ENCODE peak calls at places on chromosomes 4 and X, in nine cellular contexts. I, T, G, M, W, Y, R, Z and S are unnamed samples.

GRCh38 chr4:126790633-126791032 is 842.1 kb upstream of the INTU start:
- DNase-seq in Y (no peak), R (no peak), Z (no peak), W (no peak), I (no peak), M (no peak), G (no peak), T (no peak), S (no peak)

GRCh38 chr4:125243835-125244397 is 70.8 kb upstream of the FAT4 start:
- DNase-seq in W (no peak), R (no peak), M (no peak), T (no peak), Z (no peak), Y (no peak), G (no peak), I (no peak), S (no peak)

GRCh38 chrX:96906741-96907140 is 23.0 kb downstream of the RPA4 start:
- DNase-seq in Y (no peak), R (no peak), W (no peak), T (no peak), Z (no peak), G (no peak), M (no peak), I (no peak), S (no peak)

GRCh38 chrX:44975666-44976263 is 102.8 kb downstream of the KDM6A start:
- DNase-seq in I (no peak), W (no peak), Z (no peak), T (no peak), M (no peak), G (no peak), R (no peak), Y (peak; percentile 25), S (no peak)

GRCh38 chr4:2829933-2830451 is 13.7 kb upstream of the ADD1 start:
- DNase-seq in Z (no peak), G (no peak), W (no peak), I (no peak), T (peak; percentile 73), M (peak; percentile 45), R (peak; percentile 3), Y (no peak), S (peak; percentile 72)

GRCh38 chr4:41150401-41150800 is 63.9 kb downstream of the APBB2 start:
- DNase-seq in M (no peak), R (no peak), I (no peak), G (no peak), T (no peak), W (no peak), Y (no peak), Z (no peak), S (no peak)

GRCh38 chr4:492412-492811 is 6.5 kb downstream of the ZNF721 start:
- DNase-seq in T (no peak), Y (no peak), G (no peak), Z (no peak), I (no peak), M (no peak), W (no peak), R (no peak), S (no peak)

GRCh38 chrX:19698125-19698524 is 182.8 kb upstream of the MAP3K15 start:
- DNase-seq in Y (peak; percentile 75), Z (peak; percentile 36), G (peak; percentile 20), W (peak; percentile 18), I (no peak), M (no peak), R (no peak), T (no peak), S (no peak)

GRCh38 chrX:71253253-71254091 is 468 bp downstream of the ZMYM3 start:
- DNase-seq in M (no peak), I (peak; percentile 46), R (peak; percentile 50), Y (peak; percentile 20), T (peak; percentile 81), G (no peak), W (peak; percentile 20), Z (no peak), S (no peak)

GRCh38 chr4:79227896-79228295 is 98.0 kb downstream of the NAA11 start:
- DNase-seq in M (no peak), R (peak; percentile 20), W (peak; percentile 58), Z (no peak), I (no peak), T (no peak), Y (no peak), G (no peak), S (peak; percentile 65)

GRCh38 chrX:109714340-109714958 is 18.6 kb downstream of the ACSL4 start:
- DNase-seq in G (no peak), R (no peak), M (no peak), W (no peak), T (no peak), Y (peak; percentile 61), I (no peak), Z (no peak), S (no peak)

GRCh38 chr4:124111922-124112321 is 600.6 kb downstream of the ANKRD50 start:
- DNase-seq in M (no peak), R (no peak), T (no peak), Z (no peak), G (no peak), I (peak; percentile 7), W (no peak), Y (peak; percentile 69), S (no peak)

GRCh38 chrX:21932277-21932996 is 8.1 kb upstream of the SMS start:
- DNase-seq in T (no peak), G (peak; percentile 72), Y (peak; percentile 91), W (no peak), Z (no peak), M (no peak), I (no peak), R (peak; percentile 21), S (no peak)

GRCh38 chr4:146269228-146269653 is 54.9 kb downstream of the REELD1 start:
- DNase-seq in W (no peak), I (peak; percentile 41), R (no peak), Y (no peak), T (no peak), Z (no peak), M (no peak), G (no peak), S (no peak)

GRCh38 chr4:145406970-145407369 is 74.7 kb upstream of the SMAD1 start:
- DNase-seq in Y (no peak), M (no peak), Z (no peak), T (no peak), I (no peak), G (no peak), R (no peak), W (no peak), S (no peak)

GRCh38 chr4:78483811-78484210 is 67.8 kb upstream of the ANXA3 start:
- DNase-seq in R (no peak), G (no peak), M (no peak), Y (no peak), Z (no peak), T (no peak), W (no peak), I (no peak), S (no peak)

GRCh38 chrX:68686684-68687045 is 39.2 kb downstream of the STARD8 start:
- DNase-seq in M (no peak), I (peak; percentile 17), G (no peak), Z (no peak), R (no peak), Y (no peak), T (no peak), W (peak; percentile 37), S (no peak)

GRCh38 chrX:35098419-35098818 is 155.8 kb downstream of the FAM47B start:
- DNase-seq in W (no peak), G (no peak), M (no peak), R (no peak), T (no peak), Y (peak; percentile 4), Z (no peak), I (no peak), S (no peak)
- TF ChIP-seq CTCF in W (peak; percentile 15), G (no peak), M (no peak), R (no peak), T (no peak), Y (no peak), Z (no peak), I (no peak), S (no peak)

GRCh38 chr4:162560073-162560472 is 396.3 kb upstream of the FSTL5 start:
- DNase-seq in T (no peak), Y (peak; percentile 24), W (no peak), R (no peak), Z (no peak), M (no peak), G (no peak), I (no peak), S (no peak)
- TF ChIP-seq CTCF in T (no peak), Y (no peak), W (no peak), R (no peak), Z (no peak), M (no peak), G (no peak), I (no peak), S (no peak)

GRCh38 chrX:140817943-140818342 is 108.4 kb downstream of the LINC00632 start:
- DNase-seq in T (no peak), Y (peak; percentile 51), R (no peak), Z (no peak), I (peak; percentile 1), M (no peak), G (no peak), W (no peak), S (no peak)
- TF ChIP-seq CTCF in T (peak; percentile 42), Y (peak; percentile 58), R (peak; percentile 36), Z (peak; percentile 2), I (no peak), M (peak; percentile 66), G (peak; percentile 50), W (peak; percentile 38), S (peak; percentile 19)

DNA sequence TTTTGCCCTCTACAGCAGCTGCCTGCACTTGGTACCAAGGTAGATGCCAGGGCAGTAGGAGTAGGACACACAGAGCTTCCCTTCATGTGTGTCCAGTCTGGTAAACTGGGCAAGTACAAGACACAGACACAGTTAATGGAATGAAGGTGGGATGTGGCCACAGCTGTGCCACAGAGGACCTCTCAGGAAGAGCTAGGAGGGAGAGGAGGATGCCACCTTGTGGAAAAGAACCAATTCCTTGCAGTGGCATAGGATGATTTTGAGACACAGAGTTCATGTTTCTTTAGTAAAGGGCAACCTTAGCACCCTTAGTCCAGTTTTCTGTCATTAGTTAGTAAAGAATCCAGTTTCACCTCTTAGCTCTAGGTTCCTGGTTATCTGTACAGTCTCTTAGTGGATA is 36.3 kb upstream of the TBC1D14 start:
- DNase-seq in Z (no peak), T (no peak), Y (peak; percentile 34), M (no peak), W (no peak), G (no peak), R (no peak), I (no peak), S (no peak)
- TF ChIP-seq CTCF in Z (no peak), T (no peak), Y (no peak), M (no peak), W (no peak), G (no peak), R (no peak), I (no peak), S (no peak)